ENCODE peak calls at places on chromosomes 6 and 20, in four cellular contexts. Q is IMR-90, R is H9, H is H1. S is an unnamed sample.

GRCh38 chr20:51009303-51010042 is 13.4 kb downstream of the KCNG1 start:
- DNase-seq in Q (no peak), R (no peak), H (no peak), S (no peak)

GRCh38 chr20:10927936-10928860 is 254.4 kb upstream of the JAG1 start:
- DNase-seq in Q (no peak), R (no peak), H (no peak), S (no peak)

GRCh38 chr6:125046107-125046925 is 84.1 kb downstream of the RNF217 start:
- DNase-seq in Q (no peak), R (no peak), H (no peak), S (peak; percentile 46)

GRCh38 chr6:72956272-72956671 is 269.0 kb downstream of the KHDC1L start:
- DNase-seq in Q (no peak), R (no peak), H (no peak), S (no peak)

GRCh38 chr20:57661201-57662027 is 41.2 kb upstream of the ZBP1 start:
- DNase-seq in Q (no peak), R (peak; percentile 22), H (no peak), S (no peak)

GRCh38 chr6:156699017-156699421 is 78.2 kb upstream of the ARID1B start:
- DNase-seq in Q (peak; percentile 91), R (no peak), H (no peak), S (no peak)

GRCh38 chr6:35181933-35182612 is 31.7 kb upstream of the SCUBE3 start:
- DNase-seq in Q (peak; percentile 61), R (peak; percentile 43), H (no peak), S (peak; percentile 52)

GRCh38 chr6:21952367-21952766 is 344.5 kb downstream of the PRL start:
- DNase-seq in Q (no peak), R (no peak), H (no peak), S (no peak)

GRCh38 chr6:52749546-52750152 is 13.6 kb downstream of the GSTA2 start:
- DNase-seq in Q (no peak), R (no peak), H (no peak), S (no peak)

GRCh38 chr6:53734473-53735299 is 60.1 kb upstream of the LRRC1 start:
- DNase-seq in Q (peak; percentile 78), R (peak; percentile 74), H (peak; percentile 29), S (peak; percentile 79)

GRCh38 chr6:151043944-151044343 is 178.4 kb downstream of the MTHFD1L start:
- DNase-seq in Q (no peak), R (no peak), H (no peak), S (no peak)
- H3K9ac ChIP-seq in Q (no peak overlapping the region), R (no peak overlapping the region), H (no peak overlapping the region), S (no peak overlapping the region)

DNA sequence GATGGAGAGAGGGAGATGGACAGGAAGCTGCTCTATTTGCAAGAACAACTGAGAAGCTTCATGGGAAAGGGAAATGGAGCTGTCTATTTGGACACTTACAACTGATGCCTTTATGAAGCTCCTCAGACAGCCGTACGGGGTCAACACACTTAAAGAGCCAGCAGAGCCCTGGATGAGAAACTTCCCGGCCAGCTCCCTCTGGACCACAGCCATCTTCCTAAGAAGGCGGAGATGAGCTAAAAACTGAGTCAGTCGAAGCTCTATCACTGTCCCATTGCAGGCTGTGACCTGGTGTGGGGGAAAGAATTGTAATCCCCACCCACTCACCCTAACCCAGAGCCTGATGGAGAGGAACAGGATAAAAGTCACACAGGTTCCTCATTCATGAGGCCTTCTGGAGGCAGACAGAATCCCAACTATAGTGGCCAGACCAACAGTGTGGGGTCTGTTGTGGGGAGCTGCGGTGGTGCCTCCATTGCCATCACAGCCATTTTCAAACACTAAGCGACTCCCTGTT is 360.3 kb upstream of the JARID2 start:
- DNase-seq in Q (peak; percentile 58), R (no peak), H (no peak), S (no peak)
- H4K5ac ChIP-seq in Q (no peak overlapping the region), R (no peak overlapping the region), H (no peak overlapping the region), S (no peak overlapping the region)

GRCh38 chr20:3745686-3746173 is 13.2 kb downstream of the HSPA12B start:
- DNase-seq in Q (no peak), R (peak; percentile 48), H (no peak), S (no peak)
- H3K9ac ChIP-seq in Q (no peak overlapping the region), R (no peak overlapping the region), H (no peak overlapping the region), S (peak overlapping the region; percentile 28)

GRCh38 chr6:19121516-19121915 is 715.7 kb upstream of the ID4 start:
- DNase-seq in Q (no peak), R (no peak), H (no peak), S (no peak)
- H4K5ac ChIP-seq in Q (no peak overlapping the region), R (no peak overlapping the region), H (no peak overlapping the region), S (no peak overlapping the region)

DNA sequence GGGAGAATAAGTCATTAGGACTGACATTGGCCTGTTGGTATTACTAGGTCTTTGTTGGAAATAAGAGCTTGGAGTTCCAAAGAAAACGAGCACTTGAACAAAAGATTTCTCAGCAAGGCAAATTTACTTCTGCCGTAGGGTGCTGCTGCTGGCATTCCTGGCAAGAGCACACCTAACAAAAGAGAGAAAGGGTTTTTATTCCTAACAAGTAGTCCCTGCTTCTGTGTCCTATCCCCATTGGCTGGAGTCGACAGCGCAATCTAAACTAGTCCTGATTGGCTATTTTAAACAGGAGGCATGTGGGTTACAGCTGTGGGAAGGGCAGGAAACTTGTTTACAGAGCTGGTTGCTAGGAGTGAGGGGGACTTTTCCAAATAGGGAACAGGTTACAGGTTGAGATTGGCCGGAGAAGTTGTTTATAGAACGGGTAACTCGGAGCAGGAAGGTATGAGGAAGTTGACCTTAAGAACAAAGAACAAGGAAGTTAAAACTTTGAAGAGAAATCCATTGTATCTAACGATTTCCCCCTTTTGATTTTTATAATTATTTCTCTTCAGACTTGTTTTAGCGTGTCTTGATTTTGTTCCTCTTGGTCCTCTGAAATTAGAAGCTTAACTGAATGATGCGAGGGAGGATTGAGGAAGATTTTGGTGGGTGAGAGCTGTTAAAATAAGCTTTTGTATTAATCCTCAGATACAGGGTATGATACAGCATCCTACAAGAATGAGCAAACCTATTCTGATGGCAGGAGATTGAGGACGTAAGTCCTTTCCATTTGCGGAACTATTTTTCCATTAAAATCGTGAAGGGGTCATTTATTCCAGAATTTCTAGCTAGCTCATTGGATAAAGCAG is 3.4 kb upstream of the ZNFX1 start:
- DNase-seq in Q (no peak), R (peak; percentile 71), H (no peak), S (peak; percentile 95)
- H3K9ac ChIP-seq in Q (no peak overlapping the region), R (peak overlapping the region; percentile 99), H (peak overlapping the region; percentile 98), S (peak overlapping the region; percentile 78)

GRCh38 chr6:158739673-158740072 is 79.5 kb downstream of the EZR start:
- DNase-seq in Q (no peak), R (no peak), H (no peak), S (no peak)
- H4K5ac ChIP-seq in Q (no peak overlapping the region), R (no peak overlapping the region), H (no peak overlapping the region), S (no peak overlapping the region)

GRCh38 chr20:49669601-49670189 is 44.0 kb downstream of the B4GALT5 start:
- DNase-seq in Q (no peak), R (no peak), H (no peak), S (no peak)
- H3K9ac ChIP-seq in Q (no peak overlapping the region), R (no peak overlapping the region), H (no peak overlapping the region), S (no peak overlapping the region)

S was measured in mesendoderm.